ENCODE peak calls at places on chromosomes 16 and 17, in five cellular contexts. D, B, T, S and C are unnamed samples.

GRCh38 chr17:16464641-16465312 is 27.2 kb downstream of the LRRC75A start:
- DNase-seq in D (no peak), B (no peak), T (no peak), S (no peak), C (peak; percentile 56)

GRCh38 chr17:7667616-7668406 is 17.1 kb downstream of the ATP1B2 start:
- DNase-seq in T (no peak), S (no peak), D (no peak), B (no peak), C (no peak)

GRCh38 chr16:88367560-88367959 is 15.2 kb upstream of the ZNF469 start:
- DNase-seq in S (no peak), D (no peak), T (no peak), B (no peak), C (no peak)

GRCh38 chr17:10638151-10638550 is 19.0 kb downstream of the MYH3 start:
- DNase-seq in D (no peak), S (no peak), B (no peak), T (no peak), C (no peak)

GRCh38 chr17:71486171-71486740 is 634.6 kb upstream of the SOX9 start:
- DNase-seq in S (no peak), D (no peak), T (no peak), B (no peak), C (no peak)

GRCh38 chr16:27317738-27318398 is 4.1 kb downstream of the IL4R start:
- DNase-seq in S (no peak), D (no peak), T (no peak), B (no peak), C (no peak)

GRCh38 chr17:48603959-48604769 is 622 bp downstream of the HOXB6 start:
- DNase-seq in B (no peak), S (no peak), T (no peak), D (no peak), C (peak; percentile 82)

GRCh38 chr17:46191332-46192210 is 1.7 kb downstream of the KANSL1 start:
- DNase-seq in S (no peak), T (no peak), D (peak; percentile 75), B (no peak), C (peak; percentile 75)

GRCh38 chr16:25177831-25178688 is 38.7 kb upstream of the AQP8 start:
- DNase-seq in D (no peak), B (peak; percentile 50), T (no peak), S (no peak), C (peak; percentile 58)

GRCh38 chr16:22369221-22369811 is 5.1 kb downstream of the CDR2 start:
- DNase-seq in B (no peak), T (peak; percentile 79), S (no peak), D (peak; percentile 54), C (no peak)

GRCh38 chr17:30956764-30957374 is 14.0 kb upstream of the RNF135 start:
- DNase-seq in D (no peak), S (no peak), T (no peak), B (no peak), C (no peak)

GRCh38 chr17:43840814-43841213 is 6.2 kb upstream of the CD300LG start:
- DNase-seq in B (no peak), S (no peak), T (peak; percentile 16), D (no peak), C (no peak)

GRCh38 chr16:85202631-85203461 is 90.6 kb upstream of the CIBAR2 start:
- DNase-seq in S (no peak), B (peak; percentile 93), D (no peak), T (peak; percentile 96), C (peak; percentile 53)

GRCh38 chr16:23509763-23510153 is 536 bp downstream of the GGA2 start:
- DNase-seq in D (no peak), S (peak; percentile 21), T (peak; percentile 39), B (peak; percentile 40), C (peak; percentile 45)

GRCh38 chr17:63824362-63824761 is 2.9 kb upstream of the PSMC5 start:
- DNase-seq in D (no peak), B (no peak), S (no peak), T (no peak), C (no peak)

GRCh38 chr16:4461250-4462085 is 13.0 kb downstream of the NMRAL1 start:
- DNase-seq in S (no peak), T (no peak), B (no peak), D (no peak), C (no peak)

GRCh38 chr16:70331588-70332358 is 14.9 kb upstream of the DDX19A start:
- DNase-seq in T (no peak), B (no peak), S (no peak), D (no peak), C (no peak)

GRCh38 chr17:1462164-1463112 is 6.4 kb upstream of the CRK start:
- DNase-seq in S (no peak), D (no peak), B (no peak), T (no peak), C (no peak)

GRCh38 chr16:84933774-84934571 is 77.4 kb downstream of the ZDHHC7 start:
- DNase-seq in B (peak; percentile 94), T (peak; percentile 47), D (no peak), S (no peak), C (no peak)

GRCh38 chr17:77602062-77602746 is 356.3 kb upstream of the TNRC6C start:
- DNase-seq in D (no peak), S (no peak), T (peak; percentile 29), B (no peak), C (no peak)

GRCh38 chr17:68567035-68567434 is 34.1 kb downstream of the FAM20A start:
- DNase-seq in D (no peak), T (no peak), S (no peak), B (no peak), C (no peak)

GRCh38 chr16:73058616-73059409 is 10.9 kb upstream of the ZFHX3 start:
- DNase-seq in D (peak; percentile 24), T (peak; percentile 43), S (no peak), B (no peak), C (no peak)

GRCh38 chr17:80513892-80514291 is 30.7 kb upstream of the RPTOR start:
- DNase-seq in B (no peak), D (no peak), T (peak; percentile 86), S (no peak), C (no peak)

GRCh38 chr16:7086842-7087616 is 245.6 kb upstream of the RBFOX1 start:
- DNase-seq in T (no peak), B (no peak), S (no peak), D (peak; percentile 2), C (peak; percentile 18)

GRCh38 chr16:14024300-14024699 is 46.8 kb upstream of the MRTFB start:
- DNase-seq in T (no peak), S (no peak), B (no peak), D (no peak), C (no peak)

GRCh38 chr17:49381033-49381432 is 19.0 kb upstream of the ZNF652 start:
- DNase-seq in S (no peak), D (no peak), T (no peak), B (no peak), C (no peak)

GRCh38 chr16:48632137-48632774 is 22.3 kb upstream of the N4BP1 start:
- DNase-seq in T (no peak), D (no peak), B (no peak), S (no peak), C (no peak)

DNA sequence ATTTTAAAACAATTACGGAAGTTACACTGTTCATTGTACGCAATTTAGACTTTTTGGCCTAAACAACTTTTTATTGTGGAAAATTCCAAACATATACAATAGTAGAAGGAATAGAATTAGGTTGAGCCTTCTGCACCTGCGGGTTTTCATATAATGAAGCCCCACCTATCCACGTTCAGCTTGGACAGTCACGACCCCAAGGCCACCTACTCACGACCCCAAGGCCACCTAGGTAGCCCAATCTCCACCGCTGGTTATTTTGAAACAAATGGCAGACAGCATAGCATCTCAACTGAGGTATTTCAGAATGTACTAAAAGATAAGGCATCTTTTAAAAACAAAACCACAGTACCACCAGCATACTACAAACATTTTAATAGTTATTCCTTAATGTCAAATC is 631 bp downstream of the NLRC5 start:
- DNase-seq in D (no peak), B (no peak), T (no peak), S (no peak), C (no peak)
- H3K27me3 ChIP-seq in D (no peaks in the 10 kb centered on the region), B (no peaks in the 10 kb centered on the region), T (no peaks in the 10 kb centered on the region), S (no peaks in the 10 kb centered on the region), C (no peaks in the 10 kb centered on the region)

DNA sequence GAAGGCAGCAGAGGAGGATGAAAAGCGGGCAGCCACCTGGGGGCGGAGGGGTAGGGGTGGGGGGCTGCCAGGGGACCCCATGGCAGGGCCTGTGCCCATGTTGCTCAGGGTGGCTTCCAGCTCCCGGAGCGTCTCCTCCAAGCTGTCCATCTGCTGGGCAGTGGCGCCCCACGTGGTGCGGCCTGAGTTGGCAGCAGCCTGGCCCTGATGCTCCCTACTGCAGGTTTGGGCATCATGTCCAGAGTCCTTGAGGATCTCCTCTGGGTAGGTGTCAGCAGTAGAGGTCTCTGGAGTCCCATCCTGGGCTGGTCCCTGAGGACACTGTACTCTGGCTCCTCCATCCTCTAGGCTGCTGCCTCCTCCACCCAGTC is 60.9 kb downstream of the SRCIN1 start:
- DNase-seq in S (no peak), D (no peak), B (no peak), T (no peak), C (no peak)
- H3K27me3 ChIP-seq in S (peaks cover 5% of the 10 kb centered on the region), D (peaks cover 25% of the 10 kb centered on the region), B (no peaks in the 10 kb centered on the region), T (peaks cover 63% of the 10 kb centered on the region), C (no peaks in the 10 kb centered on the region)

GRCh38 chr17:73541111-73541510 is 103.1 kb downstream of the SDK2 start:
- DNase-seq in T (no peak), B (no peak), S (no peak), D (no peak), C (no peak)

GRCh38 chr17:73536700-73537680 is 107.3 kb downstream of the SDK2 start:
- DNase-seq in T (no peak), S (no peak), B (no peak), D (no peak), C (no peak)

GRCh38 chr17:73541561-73541981 is 102.7 kb downstream of the SDK2 start:
- DNase-seq in T (no peak), D (no peak), S (no peak), B (no peak), C (no peak)

GRCh38 chr17:73538445-73538844 is 105.8 kb downstream of the SDK2 start:
- DNase-seq in S (no peak), T (no peak), D (no peak), B (no peak), C (no peak)

DNA sequence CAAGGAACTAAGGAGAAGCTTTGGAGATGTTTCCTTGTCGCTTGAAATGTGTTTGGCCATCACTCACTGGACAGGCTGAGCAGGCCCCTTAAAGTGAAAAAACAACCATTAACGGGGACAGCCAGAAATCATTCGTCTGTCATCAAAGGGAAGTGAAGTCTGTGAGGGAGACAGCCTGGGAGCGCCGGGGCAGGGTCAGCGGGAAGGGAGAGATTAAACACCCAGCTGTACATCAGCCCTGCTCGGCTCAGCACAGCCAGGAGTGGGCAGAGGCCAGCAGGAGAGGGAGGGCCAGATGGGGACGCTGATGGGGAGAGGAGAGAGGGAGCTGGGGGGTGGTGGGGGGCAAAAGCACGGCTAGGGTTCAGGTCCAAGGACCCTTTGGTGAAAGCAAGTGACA is 105.1 kb downstream of the SDK2 start:
- DNase-seq in T (no peak), S (no peak), D (no peak), B (no peak), C (no peak)
- H3K27me3 ChIP-seq in T (no peaks in the 10 kb centered on the region), S (no peaks in the 10 kb centered on the region), D (no peaks in the 10 kb centered on the region), B (no peaks in the 10 kb centered on the region), C (no peaks in the 10 kb centered on the region)

GRCh38 chr16:54282202-54282922 is 4.2 kb downstream of the IRX3 start:
- DNase-seq in T (no peak), B (peak; percentile 42), D (peak; percentile 30), S (no peak), C (peak; percentile 53)

GRCh38 chr16:54280751-54281150 is 5.8 kb downstream of the IRX3 start:
- DNase-seq in B (no peak), D (no peak), S (no peak), T (no peak), C (no peak)

GRCh38 chr16:54275956-54276355 is 10.6 kb downstream of the IRX3 start:
- DNase-seq in D (no peak), B (no peak), T (no peak), S (no peak), C (no peak)

GRCh38 chr16:54281535-54282201 is 4.9 kb downstream of the IRX3 start:
- DNase-seq in S (no peak), T (no peak), D (no peak), B (no peak), C (no peak)

GRCh38 chr16:54277845-54278703 is 8.5 kb downstream of the IRX3 start:
- DNase-seq in S (no peak), B (no peak), T (no peak), D (no peak), C (no peak)
- H3K27me3 ChIP-seq in S (peaks cover 2% of the 10 kb centered on the region), B (no peaks in the 10 kb centered on the region), T (peaks cover 43% of the 10 kb centered on the region), D (peaks cover 9% of the 10 kb centered on the region), C (peaks cover 22% of the 10 kb centered on the region)